ENCODE peak calls at places on chromosome 9, in seven cellular contexts. Z is MM.1S, J is GM23338, T is HCT116, I is GM23248, W is SK-N-SH, C is PC-3. K is an unnamed sample.
A peak's percentile ranks its signal among the peaks of the same experiment; 100 is the strongest.

GRCh38 chr9:127942152-127943010 is 4.7 kb upstream of the DPM2 start:
- DNase-seq in T (no peak), C (peak; percentile 51), J (peak; percentile 85), I (peak; percentile 86), Z (peak; percentile 53), W (peak; percentile 88), K (no peak)

GRCh38 chr9:101705135-101705661 is 33.2 kb downstream of the GRIN3A start:
- DNase-seq in T (no peak), J (peak; percentile 86), W (no peak), C (peak; percentile 30), I (peak; percentile 31), Z (no peak), K (no peak)

GRCh38 chr9:2285411-2285810 is 270.3 kb downstream of the SMARCA2 start:
- DNase-seq in T (no peak), W (no peak), J (no peak), I (no peak), C (no peak), Z (no peak), K (no peak)

GRCh38 chr9:3963266-3964019 is 336.4 kb downstream of the GLIS3 start:
- DNase-seq in C (peak; percentile 90), J (no peak), W (no peak), Z (no peak), I (peak; percentile 90), T (no peak), K (no peak)

GRCh38 chr9:126016579-126017290 is 269.6 kb downstream of the PBX3 start:
- DNase-seq in Z (no peak), T (no peak), I (no peak), W (no peak), J (no peak), C (no peak), K (no peak)

GRCh38 chr9:4555251-4555650 is 65.0 kb downstream of the SLC1A1 start:
- DNase-seq in Z (peak; percentile 59), C (no peak), J (no peak), T (peak; percentile 34), I (peak; percentile 58), W (no peak), K (no peak)

GRCh38 chr9:87309236-87309635 is 188.4 kb upstream of the DAPK1 start:
- DNase-seq in W (no peak), C (no peak), T (no peak), J (no peak), Z (no peak), I (no peak), K (no peak)

GRCh38 chr9:70303268-70303667 is 44.5 kb downstream of the SMC5 start:
- DNase-seq in I (peak; percentile 77), Z (no peak), J (no peak), T (no peak), C (peak; percentile 9), W (no peak), K (no peak)

GRCh38 chr9:128635266-128636023 is 21.2 kb downstream of the DYNC2I2 start:
- DNase-seq in T (peak; percentile 94), C (peak; percentile 97), Z (no peak), I (peak; percentile 99), J (peak; percentile 96), W (peak; percentile 81), K (peak; percentile 100)

GRCh38 chr9:13615660-13616615 is 336.4 kb upstream of the MPDZ start:
- DNase-seq in T (no peak), I (no peak), Z (no peak), C (no peak), W (no peak), J (no peak), K (no peak)

GRCh38 chr9:123408313-123409266 is 52.6 kb downstream of the CRB2 start:
- DNase-seq in I (no peak), T (no peak), J (no peak), C (no peak), Z (no peak), W (no peak), K (no peak)

GRCh38 chr9:82466616-82467251 is 478.2 kb downstream of the SPATA31D1 start:
- DNase-seq in I (peak; percentile 18), Z (peak; percentile 81), T (no peak), J (peak; percentile 88), C (peak; percentile 29), W (no peak), K (no peak)

GRCh38 chr9:33921967-33922895 is 105.3 kb downstream of the UBE2R2 start:
- DNase-seq in J (peak; percentile 75), W (peak; percentile 66), Z (no peak), I (peak; percentile 58), T (peak; percentile 7), C (peak; percentile 23), K (no peak)

GRCh38 chr9:134554750-134555655 is 86.6 kb upstream of the COL5A1 start:
- DNase-seq in W (peak; percentile 85), T (no peak), Z (no peak), C (no peak), I (peak; percentile 76), J (no peak), K (no peak)

GRCh38 chr9:38440511-38440910 is 16.3 kb upstream of the IGFBPL1 start:
- DNase-seq in J (no peak), W (no peak), T (no peak), Z (no peak), I (no peak), C (no peak), K (no peak)

GRCh38 chr9:96378187-96378586 is 5.3 kb downstream of the SLC35D2 start:
- DNase-seq in Z (no peak), J (no peak), W (no peak), I (no peak), C (no peak), T (no peak), K (no peak)

GRCh38 chr9:120950421-120951388 is 24.1 kb upstream of the TRAF1 start:
- DNase-seq in I (peak; percentile 8), W (no peak), C (no peak), T (no peak), J (no peak), Z (no peak), K (no peak)

GRCh38 chr9:20623748-20624124 is 1.4 kb upstream of the MLLT3 start:
- DNase-seq in C (peak; percentile 15), W (no peak), J (no peak), I (no peak), T (no peak), Z (no peak), K (no peak)

GRCh38 chr9:76654051-76654461 is 110.2 kb upstream of the PCA3 start:
- DNase-seq in C (no peak), J (no peak), I (no peak), Z (no peak), T (no peak), W (no peak), K (no peak)

DNA sequence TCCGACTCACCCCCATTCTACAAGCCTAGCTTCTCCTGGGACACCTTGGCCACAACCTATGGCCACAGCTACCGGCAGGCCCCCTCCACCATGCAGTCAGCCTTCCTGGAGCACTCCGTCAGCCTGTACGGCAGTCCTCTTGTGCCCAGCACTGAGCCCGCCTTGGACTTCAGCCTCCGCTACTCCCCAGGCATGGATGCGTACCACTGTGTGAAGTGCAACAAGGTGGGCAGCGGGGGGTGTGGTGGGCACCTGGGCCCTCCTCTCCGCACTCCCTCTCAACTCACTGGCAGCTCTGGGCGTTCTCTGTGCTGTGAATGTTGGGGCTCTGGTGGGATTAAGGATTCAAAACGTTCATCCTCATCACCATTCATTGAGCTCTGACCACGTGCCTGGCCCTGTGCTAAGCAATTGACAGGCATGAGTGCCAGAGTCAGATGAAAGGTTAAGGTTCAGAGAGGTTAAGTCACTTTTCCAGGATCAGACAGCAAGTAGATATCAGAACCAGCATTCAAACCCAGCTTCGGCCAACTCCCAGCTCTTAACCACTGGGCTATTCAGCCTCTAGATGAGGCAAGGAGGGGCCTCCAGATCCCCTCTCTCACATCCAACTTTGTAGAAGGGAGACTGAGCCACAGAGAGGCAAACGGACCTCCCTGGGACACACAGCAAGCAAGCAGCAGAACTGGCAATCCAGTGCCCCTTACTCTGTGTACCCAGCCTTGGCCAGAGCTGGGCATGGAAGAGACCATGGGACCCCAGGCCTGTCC is 9.9 kb downstream of the GFI1B start:
- DNase-seq in W (no peak), Z (no peak), T (no peak), I (no peak), J (no peak), C (no peak), K (no peak)
- H3K27me3 ChIP-seq in W (peaks cover 18% of the 10 kb centered on the region), Z (peaks cover 98% of the 10 kb centered on the region), T (peaks cover 7% of the 10 kb centered on the region), I (peaks cover 44% of the 10 kb centered on the region), J (no peaks in the 10 kb centered on the region), C (no peaks in the 10 kb centered on the region), K (peaks cover 99% of the 10 kb centered on the region)

GRCh38 chr9:78544260-78544659 is 247.3 kb downstream of the PSAT1 start:
- DNase-seq in Z (no peak), I (no peak), C (no peak), J (no peak), W (no peak), T (no peak), K (no peak)

GRCh38 chr9:78543353-78543752 is 246.4 kb downstream of the PSAT1 start:
- DNase-seq in I (no peak), J (peak; percentile 78), W (no peak), T (no peak), C (no peak), Z (no peak), K (no peak)

GRCh38 chr9:78539904-78540303 is 243.0 kb downstream of the PSAT1 start:
- DNase-seq in W (no peak), T (no peak), I (peak; percentile 68), C (peak; percentile 91), J (no peak), Z (no peak), K (peak; percentile 3)

GRCh38 chr9:78541868-78542267 is 244.9 kb downstream of the PSAT1 start:
- DNase-seq in C (peak; percentile 23), T (no peak), Z (no peak), W (no peak), J (no peak), I (no peak), K (no peak)

DNA sequence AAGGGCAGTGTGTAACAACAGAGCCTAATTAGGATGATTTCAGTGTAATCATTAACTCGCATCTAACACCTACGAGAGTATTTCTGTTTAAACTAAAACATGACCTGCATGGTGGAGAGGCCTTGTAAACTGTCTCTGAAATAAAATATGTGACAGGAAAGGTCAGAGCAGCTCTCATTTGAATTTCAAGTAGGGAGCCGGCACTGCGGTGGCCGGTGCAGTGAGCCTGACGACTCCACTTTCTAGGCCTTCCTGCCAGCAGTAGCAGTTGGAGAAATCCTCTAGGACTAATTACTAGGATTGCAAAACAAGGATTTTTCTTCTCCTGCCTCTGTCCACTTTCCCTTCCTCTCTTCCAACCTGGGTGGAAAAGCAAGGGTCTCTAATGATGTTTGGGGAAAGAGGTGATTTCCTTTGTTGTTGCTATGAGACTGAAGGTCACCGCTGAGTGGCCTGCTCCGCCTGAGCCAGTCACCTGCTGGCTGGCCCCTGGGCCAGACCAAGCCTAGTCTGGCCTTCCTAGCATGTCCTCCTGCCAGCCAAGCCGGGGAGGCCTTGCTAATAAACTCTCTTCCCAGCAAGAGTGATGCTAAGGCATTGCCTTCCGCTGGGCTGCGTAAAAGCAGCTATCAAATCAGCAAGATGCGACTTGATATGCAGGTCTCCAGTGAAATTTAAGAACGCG is 245.7 kb downstream of the PSAT1 start:
- DNase-seq in T (no peak), J (peak; percentile 48), C (no peak), Z (no peak), W (no peak), I (no peak), K (no peak)
- H3K9me2 ChIP-seq in T (no peaks in the 10 kb centered on the region), J (peaks cover 15% of the 10 kb centered on the region), C (no peaks in the 10 kb centered on the region), Z (no peaks in the 10 kb centered on the region), W (no peaks in the 10 kb centered on the region), I (no peaks in the 10 kb centered on the region), K (no peaks in the 10 kb centered on the region)

GRCh38 chr9:93193978-93194377 is 10.0 kb downstream of the WNK2 start:
- DNase-seq in T (no peak), W (no peak), I (no peak), Z (no peak), J (no peak), C (no peak), K (no peak)
- H3K27me3 ChIP-seq in T (no peaks in the 10 kb centered on the region), W (no peaks in the 10 kb centered on the region), I (no peaks in the 10 kb centered on the region), Z (no peaks in the 10 kb centered on the region), J (no peaks in the 10 kb centered on the region), C (no peaks in the 10 kb centered on the region), K (no peaks in the 10 kb centered on the region)

GRCh38 chr9:15725953-15726352 is 173.1 kb downstream of the CCDC171 start:
- DNase-seq in C (peak; percentile 8), J (no peak), W (no peak), I (peak; percentile 53), Z (no peak), T (no peak), K (no peak)
- H3K9me2 ChIP-seq in C (no peaks in the 10 kb centered on the region), J (no peaks in the 10 kb centered on the region), W (no peaks in the 10 kb centered on the region), I (no peaks in the 10 kb centered on the region), Z (no peaks in the 10 kb centered on the region), T (no peaks in the 10 kb centered on the region), K (no peaks in the 10 kb centered on the region)

K was measured in PC-9.